ENCODE peak calls at places on chromosome 4, in ten cellular contexts. H is stomach, L is K562, Y is IMR-90, O is sigmoid colon, B is spleen, W is transverse colon, Q is upper lobe of left lung, V is suprapubic skin, U is A549. D is an unnamed sample.

GRCh38 chr4:106315476-106315967 is 487 bp downstream of the TBCK start:
- DNase-seq in H (no peak), L (peak), Y (peak), O (no peak), B (no peak), W (no peak), Q (no peak), V (no peak), U (no peak), D (peak)

GRCh38 chr4:128812360-128812958 is 3.0 kb downstream of the JADE1 start:
- DNase-seq in H (peak), L (peak), Y (peak), O (peak), B (no peak), W (no peak), Q (peak), V (peak), U (peak), D (peak)

GRCh38 chr4:44738615-44739014 is 12.3 kb upstream of the GNPDA2 start:
- DNase-seq in H (no peak), L (no peak), Y (no peak), O (no peak), B (no peak), W (no peak), Q (no peak), V (no peak), U (peak), D (no peak)

GRCh38 chr4:4658051-4658450 is 116.2 kb upstream of the STX18 start:
- DNase-seq in H (no peak), L (no peak), Y (no peak), O (no peak), B (no peak), W (no peak), Q (no peak), V (no peak), U (peak), D (no peak)

GRCh38 chr4:141610365-141610764 is 26.0 kb upstream of the IL15 start:
- DNase-seq in H (no peak), L (no peak), Y (no peak), O (no peak), B (no peak), W (no peak), Q (no peak), V (no peak), U (no peak), D (no peak)

GRCh38 chr4:110270492-110271197 is 72.2 kb upstream of the ELOVL6 start:
- DNase-seq in H (no peak), L (no peak), Y (peak), O (no peak), B (no peak), W (no peak), Q (no peak), V (no peak), U (no peak), D (no peak)

GRCh38 chr4:7198440-7199128 is 6.2 kb downstream of the SORCS2 start:
- DNase-seq in H (no peak), L (no peak), Y (no peak), O (peak), B (peak), W (no peak), Q (peak), V (peak), U (no peak), D (no peak)

GRCh38 chr4:129738175-129738574 is 642.2 kb downstream of the C4orf33 start:
- DNase-seq in H (no peak), L (no peak), Y (no peak), O (no peak), B (no peak), W (no peak), Q (no peak), V (no peak), U (no peak), D (no peak)

GRCh38 chr4:142563682-142564291 is 282.3 kb downstream of the INPP4B start:
- DNase-seq in H (no peak), L (no peak), Y (peak), O (no peak), B (no peak), W (no peak), Q (no peak), V (no peak), U (peak), D (no peak)

GRCh38 chr4:139593091-139593564 is 37.1 kb upstream of the SETD7 start:
- DNase-seq in H (no peak), L (no peak), Y (peak), O (no peak), B (no peak), W (no peak), Q (no peak), V (no peak), U (peak), D (no peak)

DNA sequence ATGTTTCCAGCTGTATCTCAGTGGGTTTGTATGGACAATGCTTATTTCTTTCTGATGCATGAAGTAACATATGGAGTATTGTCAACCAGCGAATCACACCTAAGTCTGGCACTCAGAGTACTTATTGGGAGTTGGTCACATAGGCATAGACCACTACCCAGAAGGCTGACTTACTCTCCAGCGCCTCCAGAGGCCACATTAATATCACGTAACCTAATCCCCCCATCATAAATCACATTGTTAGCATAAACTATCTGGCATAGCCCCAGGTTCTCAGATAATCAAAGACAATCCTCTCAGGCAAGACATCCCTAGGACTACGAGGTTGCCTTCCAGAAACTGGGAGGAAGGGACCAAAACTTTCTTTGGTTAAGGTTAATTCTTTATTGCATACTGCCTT is 560.5 kb upstream of the PABPC4L start:
- DNase-seq in H (no peak), L (no peak), Y (no peak), O (no peak), B (no peak), W (no peak), Q (no peak), V (no peak), U (no peak), D (no peak)
- TF ChIP-seq CTCF in H (no peak), L (no peak), Y (no peak), O (no peak), B (no peak), W (no peak), Q (no peak), V (no peak), U (no peak), D (no peak)

DNA sequence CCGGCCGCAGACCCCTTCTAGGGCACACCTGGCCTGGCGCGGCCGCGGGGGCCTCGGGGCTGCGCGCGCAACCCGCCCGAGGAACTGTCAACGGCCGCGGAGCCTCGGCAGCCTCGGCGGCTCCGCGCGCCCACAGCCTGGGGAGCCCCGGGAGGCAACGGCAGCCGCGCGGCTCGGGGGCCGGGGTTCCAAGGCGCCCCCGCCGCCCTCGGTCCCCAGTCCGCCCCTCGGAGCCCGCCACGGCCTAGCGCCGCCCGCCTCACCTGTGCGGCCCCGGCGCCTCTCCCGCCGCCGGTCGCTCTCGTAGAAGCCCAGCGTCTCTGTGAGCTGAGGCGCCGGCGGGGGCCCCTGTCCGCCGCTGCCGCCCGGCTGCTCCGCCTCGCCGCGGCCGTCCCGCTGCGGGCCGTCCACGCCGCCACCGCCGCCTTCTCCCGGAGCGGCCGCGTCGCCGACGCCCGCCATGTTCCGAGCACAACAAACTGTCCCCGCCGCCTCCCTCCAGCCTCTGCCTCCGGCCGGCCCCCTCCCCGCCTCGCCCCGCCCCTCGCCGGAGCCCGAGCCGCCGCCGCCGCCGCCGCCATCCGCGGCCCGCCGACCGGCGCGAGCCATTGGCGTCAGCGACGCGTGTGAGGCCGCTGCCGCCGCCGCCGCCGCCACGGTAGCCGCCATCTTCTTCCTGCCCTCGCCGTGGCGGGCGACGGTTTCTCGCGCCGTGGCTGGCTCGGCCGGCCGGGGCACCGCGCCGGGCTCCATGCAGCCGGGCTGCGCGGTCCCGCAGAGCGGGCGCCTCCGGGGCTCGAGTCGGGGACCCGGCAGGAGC is at the start of gene TAPT1:
- DNase-seq in H (peak), L (peak), Y (peak), O (peak), B (peak), W (peak), Q (peak), V (peak), U (peak), D (peak)
- TF ChIP-seq POLR2A in H (no peak), L (no peak), Y (peak), O (no peak), B (no peak), W (no peak), Q (peak), V (no peak), U (peak), D (peak)

GRCh38 chr4:2792396-2792710 is 532 bp upstream of the SH3BP2 start:
- DNase-seq in H (no peak), L (no peak), Y (no peak), O (no peak), B (no peak), W (no peak), Q (no peak), V (no peak), U (no peak), D (no peak)
- H3K27ac ChIP-seq in H (peak), L (no peak), Y (no peak), O (peak), B (peak), W (peak), Q (peak), V (peak), U (peak), D (no peak)

GRCh38 chr4:189917161-189917891 is 23.3 kb upstream of the FRG1 start:
- DNase-seq in H (no peak), L (no peak), Y (no peak), O (no peak), B (no peak), W (no peak), Q (no peak), V (no peak), U (no peak), D (no peak)

DNA sequence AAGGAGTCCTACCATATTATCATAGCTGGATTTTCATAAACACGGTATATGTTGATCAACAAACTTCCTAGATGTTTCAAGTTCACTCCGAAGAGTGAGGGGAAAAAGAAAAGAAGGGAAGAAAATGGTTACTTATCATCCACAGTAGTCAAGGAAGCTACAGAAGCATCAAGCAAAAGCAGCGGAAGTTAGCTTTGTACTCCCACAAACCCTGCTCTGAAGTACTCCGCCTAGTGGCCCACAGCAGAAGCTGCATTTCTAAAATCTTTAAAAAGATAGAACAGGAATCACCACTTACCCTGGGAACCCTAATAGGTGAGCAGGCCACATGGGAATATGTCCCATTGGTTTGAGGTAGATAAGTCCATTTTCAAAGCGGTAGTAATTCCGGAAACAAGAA is 28.5 kb upstream of the FRG1 start:
- DNase-seq in H (no peak), L (no peak), Y (no peak), O (no peak), B (no peak), W (no peak), Q (no peak), V (no peak), U (no peak), D (no peak)
- TF ChIP-seq CTCF in H (no peak), L (peak), Y (peak), O (no peak), B (peak), W (peak), Q (no peak), V (no peak), U (no peak), D (no peak)

GRCh38 chr4:54571293-54571723 is 86.4 kb upstream of the KIT start:
- DNase-seq in H (no peak), L (peak), Y (no peak), O (no peak), B (no peak), W (no peak), Q (no peak), V (no peak), U (no peak), D (no peak)
- TF ChIP-seq POLR2A in H (no peak), L (no peak), Y (no peak), O (no peak), B (no peak), W (no peak), Q (no peak), V (no peak), U (no peak), D (no peak)

GRCh38 chr4:184282895-184283654 is 65.4 kb upstream of the ENPP6 start:
- DNase-seq in H (no peak), L (no peak), Y (no peak), O (no peak), B (no peak), W (peak), Q (no peak), V (no peak), U (no peak), D (peak)
- H3K27ac ChIP-seq in H (peak), L (no peak), Y (no peak), O (no peak), B (peak), W (peak), Q (peak), V (peak), U (no peak), D (peak)

GRCh38 chr4:18369561-18369960 is 348.0 kb upstream of the LCORL start:
- DNase-seq in H (no peak), L (no peak), Y (no peak), O (no peak), B (no peak), W (no peak), Q (no peak), V (no peak), U (no peak), D (no peak)

GRCh38 chr4:18366136-18366535 is 344.6 kb upstream of the LCORL start:
- DNase-seq in H (no peak), L (no peak), Y (no peak), O (no peak), B (no peak), W (no peak), Q (no peak), V (no peak), U (no peak), D (no peak)

DNA sequence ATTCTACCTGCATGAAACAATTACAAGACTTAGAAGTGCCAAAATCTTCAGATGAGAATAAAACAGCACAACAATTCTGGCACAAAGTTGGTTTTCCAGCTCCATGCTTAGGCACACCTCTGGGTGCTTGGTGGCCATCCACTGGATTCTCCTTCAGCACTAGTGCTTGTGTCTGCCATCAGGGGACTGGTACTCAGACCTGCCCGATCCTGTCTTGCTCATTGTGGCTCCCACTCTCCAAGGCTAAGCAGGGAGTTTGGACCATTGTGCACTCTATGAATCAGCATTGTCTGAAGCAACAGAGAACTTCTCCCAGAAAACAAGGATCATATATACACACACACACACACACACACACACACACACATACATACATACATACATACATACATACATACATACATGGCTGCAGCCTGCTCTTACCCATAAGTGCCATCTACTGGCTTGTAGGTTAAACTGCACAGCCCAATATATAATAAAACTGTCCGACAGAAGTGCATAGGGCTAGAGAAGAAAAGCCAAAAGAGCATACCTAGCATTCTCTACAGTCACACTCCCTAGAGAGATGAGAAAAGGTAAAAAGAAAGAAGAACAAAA is 345.3 kb upstream of the LCORL start:
- DNase-seq in H (no peak), L (no peak), Y (peak), O (no peak), B (no peak), W (no peak), Q (no peak), V (no peak), U (peak), D (no peak)
- TF ChIP-seq CTCF in H (peak), L (peak), Y (peak), O (peak), B (peak), W (peak), Q (peak), V (peak), U (no peak), D (no peak)

GRCh38 chr4:38323141-38323634 is 340.8 kb upstream of the KLF3 start:
- DNase-seq in H (no peak), L (no peak), Y (peak), O (no peak), B (no peak), W (no peak), Q (no peak), V (no peak), U (peak), D (no peak)
- TF ChIP-seq POLR2A in H (no peak), L (peak), Y (no peak), O (no peak), B (no peak), W (no peak), Q (no peak), V (no peak), U (no peak), D (no peak)

GRCh38 chr4:26785312-26785711 is 75.3 kb upstream of the STIM2 start:
- DNase-seq in H (no peak), L (no peak), Y (no peak), O (no peak), B (no peak), W (no peak), Q (no peak), V (no peak), U (no peak), D (no peak)
- H3K27ac ChIP-seq in H (no peak), L (no peak), Y (no peak), O (no peak), B (no peak), W (no peak), Q (no peak), V (no peak), U (no peak), D (no peak)

GRCh38 chr4:54998991-54999390 is 126.4 kb downstream of the KDR start:
- DNase-seq in H (no peak), L (no peak), Y (peak), O (no peak), B (no peak), W (no peak), Q (no peak), V (no peak), U (no peak), D (no peak)
- TF ChIP-seq CTCF in H (peak), L (no peak), Y (peak), O (no peak), B (peak), W (no peak), Q (peak), V (peak), U (no peak), D (no peak)